ENCODE peak calls at places on chromosomes 11 and 22, in eight cellular contexts. Z is GM12864, P is tibial nerve, H is fibroblast of lung, T is colonic mucosa, E is cardiac fibroblast, Y is fibroblast of mammary gland, F is fibroblast of the aortic adventitia. C is an unnamed sample.

GRCh38 chr11:68002575-68002942 is 1.3 kb downstream of the UNC93B1 start:
- DNase-seq in F (no peak), H (no peak), T (no peak), Z (peak), E (no peak), P (no peak), Y (no peak), C (no peak)

GRCh38 chr11:57403176-57404147 is 13.0 kb upstream of the PRG2 start:
- DNase-seq in P (no peak), F (no peak), H (no peak), Y (no peak), E (no peak), Z (no peak), T (no peak), C (no peak)

GRCh38 chr22:42151924-42152635 is 21.5 kb upstream of the CYP2D6 start:
- DNase-seq in H (no peak), F (no peak), E (no peak), Y (no peak), T (no peak), Z (no peak), P (no peak), C (no peak)

GRCh38 chr11:74024630-74025029 is 15.7 kb upstream of the UCP3 start:
- DNase-seq in P (peak), E (peak), F (peak), Z (no peak), T (peak), H (peak), Y (peak), C (peak)

GRCh38 chr11:113894421-113894996 is 10.1 kb upstream of the HTR3B start:
- DNase-seq in Y (no peak), H (no peak), T (no peak), F (no peak), P (no peak), E (no peak), Z (no peak), C (no peak)

GRCh38 chr11:937853-938261 is 12.2 kb downstream of the AP2A2 start:
- DNase-seq in H (no peak), T (no peak), Z (no peak), Y (no peak), F (no peak), P (no peak), E (no peak), C (no peak)

GRCh38 chr11:63961608-63962412 is 12.6 kb upstream of the COX8A start:
- DNase-seq in F (peak), E (peak), T (peak), H (peak), P (no peak), Z (no peak), Y (peak), C (peak)

GRCh38 chr11:107743161-107743560 is 31.3 kb upstream of the SLN start:
- DNase-seq in Y (no peak), E (no peak), F (no peak), T (no peak), P (no peak), Z (no peak), H (no peak), C (no peak)

GRCh38 chr11:82902880-82903279 is 1.3 kb downstream of the DDIAS start:
- DNase-seq in Y (no peak), P (no peak), F (no peak), T (no peak), E (no peak), Z (no peak), H (no peak), C (no peak)
- H3K4me3 ChIP-seq in Y (no peak), P (no peak), F (no peak), T (no peak), E (no peak), Z (peak), H (no peak), C (no peak)

DNA sequence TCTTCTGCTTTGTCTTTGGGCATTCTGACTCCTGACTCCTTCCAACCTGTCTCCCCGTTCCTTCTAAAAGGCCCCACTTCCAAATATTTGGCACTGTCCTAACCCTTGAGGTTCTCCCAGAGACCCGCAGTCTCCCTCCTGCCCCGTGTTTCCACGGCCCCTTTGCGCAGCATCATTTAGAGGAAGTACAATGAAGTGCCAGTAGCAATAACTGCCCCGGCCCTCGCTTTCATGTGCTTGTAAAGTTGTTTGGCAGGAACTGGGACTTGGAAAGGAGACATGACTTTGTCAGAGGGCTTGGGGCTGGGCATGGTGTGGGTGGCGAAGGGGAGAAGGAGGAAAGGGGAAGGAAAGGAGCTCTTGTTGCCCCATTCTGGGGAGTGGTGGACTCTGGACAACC is 2.6 kb downstream of the CD44 start:
- DNase-seq in Z (no peak), P (peak), T (peak), Y (no peak), E (no peak), F (no peak), H (no peak), C (peak)
- TF ChIP-seq CTCF in Z (no peak), P (no peak), T (no peak), Y (no peak), E (no peak), F (no peak), H (no peak), C (no peak)

GRCh38 chr11:8808226-8808585 is 102.8 kb upstream of the AKIP1 start:
- DNase-seq in E (no peak), H (no peak), T (peak), F (no peak), Z (no peak), Y (no peak), P (no peak), C (no peak)

GRCh38 chr11:8806974-8807373 is 104.0 kb upstream of the AKIP1 start:
- DNase-seq in T (no peak), Z (no peak), E (no peak), H (no peak), P (no peak), Y (no peak), F (no peak), C (no peak)

GRCh38 chr11:8809605-8810272 is 101.2 kb upstream of the AKIP1 start:
- DNase-seq in F (no peak), P (no peak), T (no peak), H (no peak), Y (no peak), Z (no peak), E (no peak), C (peak)

GRCh38 chr11:8809185-8809584 is 101.8 kb upstream of the AKIP1 start:
- DNase-seq in F (peak), H (no peak), E (no peak), Y (no peak), P (no peak), Z (no peak), T (no peak), C (peak)

GRCh38 chr11:8807544-8808225 is 103.3 kb upstream of the AKIP1 start:
- DNase-seq in F (peak), H (peak), T (peak), Z (no peak), E (peak), P (no peak), Y (peak), C (peak)
- H3K4me3 ChIP-seq in F (peak), H (peak), T (peak), Z (no peak), E (peak), P (no peak), Y (peak), C (peak)

GRCh38 chr11:14413307-14414072 is 54.5 kb upstream of the RRAS2 start:
- DNase-seq in P (no peak), Y (peak), Z (no peak), T (no peak), F (peak), E (peak), H (peak), C (peak)
- TF ChIP-seq CTCF in P (no peak), Y (peak), Z (peak), T (peak), F (peak), E (peak), H (peak), C (peak)